ENCODE peak calls at places on chromosomes 5 and 9, in nine cellular contexts. U is upper lobe of right lung; S is tibial nerve; J is esophagus squamous epithelium; B is colonic mucosa; D is AG04449; Y is ovary; L is neural crest cell; N is CD8-positive, alpha-beta T cell. E is an unnamed sample.

GRCh38 chr5:68220914-68221313 is 5.4 kb downstream of the PIK3R1 start:
- DNase-seq in U (no peak), S (no peak), J (no peak), B (no peak), D (no peak), Y (no peak), L (no peak), N (no peak), E (no peak)

GRCh38 chr9:116020801-116021200 is 132.8 kb upstream of the PAPPA start:
- DNase-seq in U (no peak), S (no peak), J (no peak), B (no peak), D (no peak), Y (no peak), L (no peak), N (no peak), E (no peak)

GRCh38 chr5:138488481-138488945 is 23.2 kb downstream of the EGR1 start:
- DNase-seq in U (no peak), S (no peak), J (no peak), B (no peak), D (no peak), Y (no peak), L (no peak), N (no peak), E (no peak)

GRCh38 chr5:57174128-57174849 is 430 bp downstream of the GPBP1 start:
- DNase-seq in U (no peak), S (no peak), J (no peak), B (no peak), D (no peak), Y (no peak), L (peak; percentile 14), N (no peak), E (no peak)

GRCh38 chr5:169213479-169213878 is 87.5 kb downstream of the SLIT3 start:
- DNase-seq in U (no peak), S (no peak), J (no peak), B (no peak), D (no peak), Y (no peak), L (no peak), N (no peak), E (no peak)

GRCh38 chr9:36789886-36790285 is 217.2 kb downstream of the MELK start:
- DNase-seq in U (no peak), S (no peak), J (no peak), B (no peak), D (no peak), Y (no peak), L (no peak), N (no peak), E (no peak)

GRCh38 chr5:151665584-151665982 is 21.1 kb downstream of the SPARC start:
- DNase-seq in U (no peak), S (no peak), J (no peak), B (no peak), D (no peak), Y (no peak), L (no peak), N (no peak), E (no peak)

GRCh38 chr5:15105799-15106393 is 234.3 kb upstream of the ANKH start:
- DNase-seq in U (no peak), S (peak; percentile 53), J (no peak), B (peak; percentile 47), D (no peak), Y (no peak), L (peak; percentile 59), N (no peak), E (peak; percentile 43)

GRCh38 chr5:67233075-67233474 is 36.5 kb upstream of the CD180 start:
- DNase-seq in U (no peak), S (no peak), J (no peak), B (peak; percentile 34), D (no peak), Y (no peak), L (no peak), N (no peak), E (no peak)

GRCh38 chr9:15299374-15299939 is 7.6 kb downstream of the TTC39B start:
- DNase-seq in U (no peak), S (no peak), J (no peak), B (no peak), D (no peak), Y (no peak), L (no peak), N (peak; percentile 56), E (peak; percentile 38)

GRCh38 chr5:176625966-176626875 is 4.1 kb downstream of the SNCB start:
- DNase-seq in U (no peak), S (no peak), J (no peak), B (peak; percentile 73), D (no peak), Y (no peak), L (no peak), N (no peak), E (no peak)

GRCh38 chr9:125438506-125439433 is 177.1 kb downstream of the GAPVD1 start:
- DNase-seq in U (no peak), S (no peak), J (no peak), B (no peak), D (no peak), Y (no peak), L (no peak), N (no peak), E (no peak)

GRCh38 chr5:21225223-21226064 is 1237.4 kb upstream of the CDH18 start:
- DNase-seq in U (no peak), S (no peak), J (no peak), B (no peak), D (no peak), Y (no peak), L (no peak), N (no peak), E (no peak)

GRCh38 chr5:179168636-179169035 is 108.5 kb downstream of the ZNF354C start:
- DNase-seq in U (peak; percentile 43), S (no peak), J (no peak), B (no peak), D (no peak), Y (peak; percentile 30), L (no peak), N (no peak), E (no peak)

GRCh38 chr5:132500931-132501628 is 10.5 kb upstream of the IRF1 start:
- DNase-seq in U (peak; percentile 77), S (peak; percentile 23), J (no peak), B (peak; percentile 89), D (no peak), Y (peak; percentile 63), L (peak; percentile 40), N (peak; percentile 80), E (peak; percentile 84)

GRCh38 chr5:153883829-153884228 is 154.9 kb downstream of the FAM114A2 start:
- DNase-seq in U (no peak), S (no peak), J (no peak), B (no peak), D (peak; percentile 57), Y (no peak), L (no peak), N (no peak), E (no peak)

GRCh38 chr5:33321026-33321425 is 119.7 kb upstream of the TARS1 start:
- DNase-seq in U (no peak), S (peak; percentile 14), J (no peak), B (no peak), D (peak; percentile 94), Y (no peak), L (no peak), N (no peak), E (no peak)

GRCh38 chr9:131654857-131655577 is 84.9 kb downstream of the RAPGEF1 start:
- DNase-seq in U (no peak), S (no peak), J (no peak), B (peak; percentile 84), D (no peak), Y (no peak), L (no peak), N (no peak), E (no peak)

GRCh38 chr9:77816641-77817341 is 168.7 kb upstream of the GNA14 start:
- DNase-seq in U (no peak), S (no peak), J (no peak), B (no peak), D (no peak), Y (no peak), L (no peak), N (no peak), E (no peak)
- TF ChIP-seq CTCF in U (no peak), S (no peak), J (no peak), B (no peak), D (no peak), Y (no peak), L (no peak), N (no peak), E (no peak)

DNA sequence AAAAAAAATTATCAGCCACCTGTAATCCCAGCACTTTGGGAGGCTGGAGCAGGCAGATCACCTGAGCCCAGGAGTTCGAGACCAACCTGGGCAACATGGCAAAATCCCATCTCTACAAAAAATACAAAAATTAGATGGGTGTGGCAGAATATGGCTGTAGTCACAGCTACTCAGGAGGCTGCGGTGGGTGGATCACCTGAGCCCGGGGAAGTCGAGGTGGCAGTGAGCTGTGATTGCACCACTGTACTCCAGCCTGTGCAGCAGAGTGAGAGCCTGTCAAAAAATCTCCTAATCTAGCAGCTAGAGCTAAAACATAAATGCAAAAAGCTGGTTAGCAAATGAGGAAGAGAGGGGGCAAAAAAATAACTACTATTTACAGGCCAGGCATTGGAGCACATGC is 12.0 kb downstream of the PSMB7 start:
- DNase-seq in U (no peak), S (no peak), J (no peak), B (no peak), D (no peak), Y (no peak), L (no peak), N (no peak), E (no peak)
- TF ChIP-seq CTCF in U (no peak), S (no peak), J (no peak), B (no peak), D (no peak), Y (no peak), L (no peak), N (no peak), E (no peak)

DNA sequence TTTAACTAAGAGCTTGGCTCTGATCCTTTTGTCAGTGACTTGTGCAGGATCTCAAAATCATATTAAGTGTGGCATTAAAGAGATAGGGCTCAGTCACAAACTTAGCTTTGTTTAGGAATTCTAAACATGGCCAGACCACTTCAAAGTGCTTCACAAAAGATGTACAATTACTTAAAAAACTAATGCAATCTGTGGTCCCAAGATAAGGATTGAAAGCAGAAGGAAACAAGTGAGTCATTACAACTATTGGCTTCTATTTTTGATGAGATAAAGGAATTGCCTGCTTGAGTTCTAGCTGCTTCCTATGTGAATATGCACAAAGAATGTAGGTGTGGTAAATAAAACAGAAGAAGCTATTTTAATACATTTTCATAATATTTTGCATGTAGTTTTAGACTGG is 44.9 kb upstream of the SLC12A2 start:
- DNase-seq in U (no peak), S (no peak), J (no peak), B (no peak), D (no peak), Y (no peak), L (no peak), N (no peak), E (no peak)
- TF ChIP-seq CTCF in U (no peak), S (no peak), J (no peak), B (no peak), D (no peak), Y (no peak), L (no peak), N (no peak), E (no peak)

GRCh38 chr5:141135030-141135717 is at the start of gene PCDHB5:
- DNase-seq in U (no peak), S (peak; percentile 33), J (no peak), B (no peak), D (no peak), Y (no peak), L (no peak), N (no peak), E (no peak)
- TF ChIP-seq CTCF in U (peak; percentile 34), S (no peak), J (no peak), B (no peak), D (peak; percentile 6), Y (peak; percentile 28), L (peak; percentile 71), N (no peak), E (no peak)

E was measured in GM10248.